ENCODE peak calls at places on chromosomes 6 and 20, in four cellular contexts. One of them, this sample, is unnamed.

GRCh38 chr6:149223934-149224333 is 93.6 kb upstream of the TAB2 start:
- DNase-seq in GM12865: no peak
- DNase-seq in fibroblast of mammary gland: no peak
- DNase-seq in endothelial cell of umbilical vein: no peak
- DNase-seq in this sample: no peak

GRCh38 chr6:71977860-71978259 is 91.5 kb downstream of the RIMS1 start:
- DNase-seq in GM12865: peak
- DNase-seq in fibroblast of mammary gland: no peak
- DNase-seq in endothelial cell of umbilical vein: no peak
- DNase-seq in this sample: no peak

GRCh38 chr6:127100510-127101140 is 17.8 kb upstream of the RSPO3 start:
- DNase-seq in GM12865: no peak
- DNase-seq in fibroblast of mammary gland: peak
- DNase-seq in endothelial cell of umbilical vein: peak
- DNase-seq in this sample: no peak

GRCh38 chr6:79775222-79775621 is 144.1 kb downstream of the SH3BGRL2 start:
- DNase-seq in GM12865: no peak
- DNase-seq in fibroblast of mammary gland: no peak
- DNase-seq in endothelial cell of umbilical vein: no peak
- DNase-seq in this sample: no peak

GRCh38 chr6:111701146-111701545 is 95.5 kb upstream of the TRAF3IP2 start:
- DNase-seq in GM12865: no peak
- DNase-seq in fibroblast of mammary gland: no peak
- DNase-seq in endothelial cell of umbilical vein: no peak
- DNase-seq in this sample: no peak

GRCh38 chr6:34982424-34982852 is 93.4 kb downstream of the ANKS1A start:
- DNase-seq in GM12865: no peak
- DNase-seq in fibroblast of mammary gland: peak
- DNase-seq in endothelial cell of umbilical vein: peak
- DNase-seq in this sample: no peak

GRCh38 chr6:167787896-167788530 is 38.7 kb upstream of the AFDN start:
- DNase-seq in GM12865: no peak
- DNase-seq in fibroblast of mammary gland: no peak
- DNase-seq in endothelial cell of umbilical vein: no peak
- DNase-seq in this sample: no peak

GRCh38 chr20:48724891-48725588 is 102.8 kb downstream of the PREX1 start:
- DNase-seq in GM12865: no peak
- DNase-seq in fibroblast of mammary gland: no peak
- DNase-seq in endothelial cell of umbilical vein: no peak
- DNase-seq in this sample: no peak

GRCh38 chr6:37904590-37904989 is 85.1 kb downstream of the ZFAND3 start:
- DNase-seq in GM12865: no peak
- DNase-seq in fibroblast of mammary gland: no peak
- DNase-seq in endothelial cell of umbilical vein: peak
- DNase-seq in this sample: no peak

GRCh38 chr6:290111-290932 is 2.0 kb upstream of the DUSP22 start:
- DNase-seq in GM12865: peak
- DNase-seq in fibroblast of mammary gland: no peak
- DNase-seq in endothelial cell of umbilical vein: no peak
- DNase-seq in this sample: no peak
- H3K4me3 ChIP-seq in GM12865: peak
- H3K4me3 ChIP-seq in fibroblast of mammary gland: no peak
- H3K4me3 ChIP-seq in endothelial cell of umbilical vein: no peak
- H3K4me3 ChIP-seq in this sample: peak

GRCh38 chr6:69164564-69165252 is 529.6 kb downstream of the ADGRB3 start:
- DNase-seq in GM12865: no peak
- DNase-seq in fibroblast of mammary gland: no peak
- DNase-seq in endothelial cell of umbilical vein: no peak
- DNase-seq in this sample: no peak
- TF ChIP-seq CTCF in GM12865: peak
- TF ChIP-seq CTCF in fibroblast of mammary gland: no peak
- TF ChIP-seq CTCF in endothelial cell of umbilical vein: no peak
- TF ChIP-seq CTCF in this sample: peak

DNA sequence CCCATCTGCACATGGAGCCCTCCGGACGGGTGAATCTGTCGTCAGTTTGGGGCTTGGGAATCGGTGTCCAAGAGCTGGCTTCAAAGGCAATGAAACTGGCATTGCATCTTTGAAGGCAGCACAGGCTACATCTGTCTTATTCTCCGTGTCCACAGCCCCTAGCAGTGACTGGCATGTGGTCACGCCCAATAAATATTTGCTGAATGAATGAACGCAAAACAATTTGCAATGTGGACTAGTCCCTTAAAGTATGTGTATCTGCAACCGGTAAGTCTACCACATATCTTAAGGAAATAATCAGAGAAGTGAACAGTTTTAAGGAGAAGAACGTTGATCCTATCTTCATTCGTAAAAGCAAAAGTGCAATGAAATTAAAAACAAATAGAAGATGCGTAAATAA is 8.0 kb upstream of the PMEPA1 start:
- DNase-seq in GM12865: no peak
- DNase-seq in fibroblast of mammary gland: no peak
- DNase-seq in endothelial cell of umbilical vein: no peak
- DNase-seq in this sample: no peak
- H3K4me3 ChIP-seq in GM12865: no peak
- H3K4me3 ChIP-seq in fibroblast of mammary gland: no peak
- H3K4me3 ChIP-seq in endothelial cell of umbilical vein: no peak
- H3K4me3 ChIP-seq in this sample: no peak

GRCh38 chr6:153962548-153962947 is 76.5 kb upstream of the OPRM1 start:
- DNase-seq in GM12865: no peak
- DNase-seq in fibroblast of mammary gland: no peak
- DNase-seq in endothelial cell of umbilical vein: no peak
- DNase-seq in this sample: no peak
- TF ChIP-seq CTCF in GM12865: no peak
- TF ChIP-seq CTCF in fibroblast of mammary gland: no peak
- TF ChIP-seq CTCF in endothelial cell of umbilical vein: no peak
- TF ChIP-seq CTCF in this sample: no peak